ENCODE peak calls at places on chromosome 2, in eight cellular contexts. Q, G, E, Z, I, C, B and O are unnamed samples.

GRCh38 chr2:180110469-180110868 is 103.4 kb upstream of the CWC22 start:
- DNase-seq in Q (no peak), G (no peak), E (no peak), Z (no peak), I (no peak), C (no peak), B (no peak), O (peak; percentile 28)

GRCh38 chr2:143535802-143536201 is 406.6 kb downstream of the ARHGAP15 start:
- DNase-seq in Q (no peak), G (no peak), E (no peak), Z (no peak), I (no peak), C (no peak), B (no peak), O (no peak)

GRCh38 chr2:172021955-172022354 is 22.2 kb downstream of the METAP1D start:
- DNase-seq in Q (no peak), G (no peak), E (peak; percentile 81), Z (no peak), I (no peak), C (no peak), B (no peak), O (peak; percentile 45)

GRCh38 chr2:133286326-133286922 is 281.8 kb downstream of the NCKAP5 start:
- DNase-seq in Q (no peak), G (no peak), E (peak; percentile 8), Z (no peak), I (no peak), C (no peak), B (peak; percentile 76), O (no peak)

GRCh38 chr2:10720983-10721343 is 467 bp upstream of the ATP6V1C2 start:
- DNase-seq in Q (no peak), G (no peak), E (no peak), Z (no peak), I (no peak), C (no peak), B (no peak), O (no peak)

GRCh38 chr2:169107645-169108044 is 38.3 kb downstream of the DHRS9 start:
- DNase-seq in Q (no peak), G (no peak), E (no peak), Z (no peak), I (no peak), C (no peak), B (no peak), O (no peak)

GRCh38 chr2:227324671-227325055 is 388 bp upstream of the MFF start:
- DNase-seq in Q (no peak), G (no peak), E (peak; percentile 25), Z (no peak), I (peak; percentile 35), C (no peak), B (no peak), O (no peak)

GRCh38 chr2:204583773-204584172 is 38.5 kb downstream of the PARD3B start:
- DNase-seq in Q (no peak), G (no peak), E (no peak), Z (no peak), I (no peak), C (no peak), B (no peak), O (no peak)